ENCODE peak calls at places on chromosomes 1 and 21, in eight cellular contexts. Y is mesendoderm; H is BE2C; W is ovary; S is NCI-H510A; I is stimulated activated CD4-positive, alpha-beta T cell treated with anti-CD3 and anti-CD28 coated beads, Interleukin-12 subunit alpha, Interleukin-12 subunit beta, amount 100 ng/mL, for 24 hours; P is fibroblast of mammary gland; Z is progenitor cell of endocrine pancreas. X is an unnamed sample.

GRCh38 chr1:68938051-68938450 is 441.2 kb upstream of the DEPDC1 start:
- DNase-seq in Y (no peak), H (no peak), W (no peak), S (no peak), I (no peak), P (no peak), Z (no peak), X (no peak)

GRCh38 chr21:27233514-27233913 is 266.6 kb upstream of the ADAMTS5 start:
- DNase-seq in Y (no peak), H (no peak), W (no peak), S (no peak), I (no peak), P (no peak), Z (no peak), X (no peak)

GRCh38 chr1:21012937-21013336 is 163.8 kb downstream of the EIF4G3 start:
- DNase-seq in Y (peak; percentile 32), H (peak; percentile 25), W (no peak), S (no peak), I (no peak), P (peak; percentile 51), Z (no peak), X (peak; percentile 63)

GRCh38 chr1:165207774-165208359 is 148.6 kb downstream of the LMX1A start:
- DNase-seq in Y (no peak), H (peak; percentile 20), W (no peak), S (no peak), I (no peak), P (no peak), Z (no peak), X (no peak)

GRCh38 chr1:29124366-29125236 is 898 bp upstream of the TMEM200B start:
- DNase-seq in Y (peak; percentile 96), H (peak; percentile 52), W (peak; percentile 94), S (peak; percentile 8), I (no peak), P (peak; percentile 64), Z (peak; percentile 85), X (no peak)

GRCh38 chr1:45669859-45670655 is 16.3 kb downstream of the GPBP1L1 start:
- DNase-seq in Y (no peak), H (no peak), W (no peak), S (no peak), I (no peak), P (peak; percentile 63), Z (no peak), X (no peak)

GRCh38 chr1:26575350-26575747 is 45.8 kb downstream of the RPS6KA1 start:
- DNase-seq in Y (no peak), H (no peak), W (no peak), S (no peak), I (no peak), P (no peak), Z (no peak), X (no peak)

GRCh38 chr21:35511298-35512162 is 462.4 kb upstream of the RUNX1 start:
- DNase-seq in Y (no peak), H (no peak), W (no peak), S (no peak), I (no peak), P (peak; percentile 88), Z (no peak), X (no peak)

GRCh38 chr1:212622467-212622866 is 13.9 kb downstream of the ATF3 start:
- DNase-seq in Y (no peak), H (no peak), W (no peak), S (no peak), I (no peak), P (no peak), Z (no peak), X (peak; percentile 54)

GRCh38 chr1:201610806-201611205 is 71.9 kb downstream of the NAV1 start:
- DNase-seq in Y (no peak), H (no peak), W (no peak), S (no peak), I (no peak), P (no peak), Z (no peak), X (no peak)

GRCh38 chr1:203197625-203198024 is 11.1 kb upstream of the CHI3L1 start:
- DNase-seq in Y (peak; percentile 89), H (no peak), W (no peak), S (no peak), I (no peak), P (peak; percentile 84), Z (no peak), X (peak; percentile 94)

GRCh38 chr1:147077523-147077922 is 94.7 kb downstream of the PRKAB2 start:
- DNase-seq in Y (peak; percentile 1), H (no peak), W (no peak), S (no peak), I (no peak), P (no peak), Z (no peak), X (no peak)

GRCh38 chr1:5973771-5974170 is 18.5 kb downstream of the NPHP4 start:
- DNase-seq in Y (peak; percentile 36), H (peak; percentile 31), W (no peak), S (no peak), I (no peak), P (no peak), Z (no peak), X (no peak)

GRCh38 chr1:56105397-56105796 is 474.0 kb downstream of the PLPP3 start:
- DNase-seq in Y (no peak), H (no peak), W (no peak), S (no peak), I (no peak), P (no peak), Z (no peak), X (no peak)

GRCh38 chr1:207221934-207222351 is 99.5 kb upstream of the CD55 start:
- DNase-seq in Y (no peak), H (no peak), W (no peak), S (no peak), I (no peak), P (peak; percentile 13), Z (no peak), X (peak; percentile 47)

GRCh38 chr1:241482761-241483250 is 36.7 kb downstream of the FH start:
- DNase-seq in Y (no peak), H (no peak), W (no peak), S (no peak), I (no peak), P (peak; percentile 85), Z (no peak), X (peak; percentile 53)

GRCh38 chr1:162187676-162188075 is 118.2 kb downstream of the NOS1AP start:
- DNase-seq in Y (no peak), H (no peak), W (no peak), S (no peak), I (no peak), P (peak; percentile 55), Z (no peak), X (peak; percentile 53)

GRCh38 chr21:33651965-33652680 is 9.8 kb downstream of the ITSN1 start:
- DNase-seq in Y (peak; percentile 65), H (no peak), W (no peak), S (peak; percentile 29), I (no peak), P (no peak), Z (no peak), X (no peak)

GRCh38 chr1:100358210-100358609 is 5.9 kb downstream of the CDC14A start:
- DNase-seq in Y (peak; percentile 29), H (peak; percentile 36), W (no peak), S (no peak), I (no peak), P (peak; percentile 39), Z (no peak), X (no peak)

GRCh38 chr1:238487931-238488330 is 597.2 kb upstream of the ZP4 start:
- DNase-seq in Y (no peak), H (no peak), W (no peak), S (no peak), I (no peak), P (no peak), Z (no peak), X (no peak)

GRCh38 chr1:15937706-15938168 is 38.2 kb downstream of the ZBTB17 start:
- DNase-seq in Y (peak; percentile 80), H (no peak), W (no peak), S (peak; percentile 86), I (no peak), P (peak; percentile 45), Z (no peak), X (peak; percentile 43)

GRCh38 chr1:226643701-226644540 is 95.2 kb downstream of the ITPKB start:
- DNase-seq in Y (no peak), H (no peak), W (no peak), S (no peak), I (no peak), P (no peak), Z (no peak), X (no peak)

GRCh38 chr1:221777434-221778072 is 35.7 kb upstream of the DUSP10 start:
- DNase-seq in Y (no peak), H (no peak), W (no peak), S (no peak), I (no peak), P (no peak), Z (no peak), X (no peak)

GRCh38 chr1:78722947-78723346 is 73.3 kb downstream of the IFI44 start:
- DNase-seq in Y (no peak), H (no peak), W (no peak), S (no peak), I (no peak), P (no peak), Z (no peak), X (no peak)

GRCh38 chr1:178241057-178241456 is 147.2 kb downstream of the RASAL2 start:
- DNase-seq in Y (no peak), H (no peak), W (no peak), S (no peak), I (no peak), P (peak; percentile 68), Z (no peak), X (peak; percentile 49)

GRCh38 chr1:219927956-219928790 is at the start of gene SLC30A10:
- DNase-seq in Y (peak; percentile 37), H (peak; percentile 30), W (peak; percentile 28), S (peak; percentile 5), I (no peak), P (peak; percentile 1), Z (peak; percentile 28), X (no peak)

GRCh38 chr1:83996621-83997020 is 2.3 kb downstream of the TTLL7 start:
- DNase-seq in Y (no peak), H (no peak), W (no peak), S (no peak), I (no peak), P (peak; percentile 57), Z (no peak), X (peak; percentile 20)

GRCh38 chr1:45954401-45954847 is 151.0 kb downstream of the MAST2 start:
- DNase-seq in Y (peak; percentile 74), H (no peak), W (no peak), S (no peak), I (no peak), P (peak; percentile 85), Z (no peak), X (peak; percentile 95)

GRCh38 chr1:62869217-62869754 is 85.4 kb downstream of the ATG4C start:
- DNase-seq in Y (no peak), H (no peak), W (no peak), S (no peak), I (no peak), P (no peak), Z (no peak), X (no peak)

GRCh38 chr1:184827600-184828368 is 73.1 kb upstream of the EDEM3 start:
- DNase-seq in Y (peak; percentile 86), H (no peak), W (no peak), S (no peak), I (no peak), P (peak; percentile 60), Z (no peak), X (peak; percentile 96)

GRCh38 chr21:28193189-28193588 is 799.5 kb downstream of the LTN1 start:
- DNase-seq in Y (peak; percentile 63), H (no peak), W (no peak), S (no peak), I (no peak), P (no peak), Z (no peak), X (no peak)

GRCh38 chr1:3069491-3070303 is 694 bp downstream of the PRDM16 start:
- DNase-seq in Y (peak; percentile 67), H (peak; percentile 25), W (peak; percentile 73), S (no peak), I (no peak), P (peak; percentile 25), Z (peak; percentile 56), X (no peak)

GRCh38 chr1:245997471-245998258 is 509.4 kb downstream of the SMYD3 start:
- DNase-seq in Y (no peak), H (peak; percentile 24), W (no peak), S (no peak), I (no peak), P (peak; percentile 50), Z (no peak), X (peak; percentile 43)

GRCh38 chr1:248905949-248906740 is at the start of gene PGBD2:
- DNase-seq in Y (peak; percentile 96), H (peak; percentile 97), W (peak; percentile 93), S (peak; percentile 65), I (peak; percentile 90), P (peak; percentile 89), Z (peak; percentile 96), X (peak; percentile 73)

X was measured in renal cortical epithelial cell.